ENCODE peak calls at places on chromosome 9, in four cellular contexts. T, B, L and E are unnamed samples.

GRCh38 chr9:134891713-134892112 is 11.1 kb downstream of the FCN2 start:
- DNase-seq in T (no peak), B (no peak), L (no peak), E (no peak)

GRCh38 chr9:134918646-134919045 is 934 bp upstream of the FCN1 start:
- DNase-seq in T (no peak), B (no peak), L (no peak), E (no peak)

GRCh38 chr9:4038182-4038723 is 261.6 kb downstream of the GLIS3 start:
- DNase-seq in T (peak; percentile 53), B (no peak), L (no peak), E (no peak)

GRCh38 chr9:137058651-137059234 is 4.9 kb upstream of the ENTPD2 start:
- DNase-seq in T (no peak), B (no peak), L (no peak), E (no peak)

GRCh38 chr9:1319436-1319835 is 269.3 kb downstream of the DMRT2 start:
- DNase-seq in T (no peak), B (no peak), L (no peak), E (no peak)

GRCh38 chr9:134171316-134172197 is 7.2 kb upstream of the RNU6ATAC start:
- DNase-seq in T (peak; percentile 28), B (no peak), L (no peak), E (no peak)

GRCh38 chr9:77455312-77455927 is 192.7 kb downstream of the GNA14 start:
- DNase-seq in T (no peak), B (peak; percentile 81), L (no peak), E (no peak)

GRCh38 chr9:21873540-21874221 is 71.2 kb downstream of the MTAP start:
- DNase-seq in T (peak; percentile 49), B (peak; percentile 75), L (no peak), E (no peak)

GRCh38 chr9:7320139-7320538 is 479.4 kb downstream of the DMAC1 start:
- DNase-seq in T (peak; percentile 99), B (peak; percentile 88), L (peak; percentile 17), E (no peak)

GRCh38 chr9:110578575-110578895 is 1.0 kb downstream of the SVEP1 start:
- DNase-seq in T (no peak), B (no peak), L (no peak), E (no peak)
- H2BK5ac ChIP-seq in T (peak overlapping the region; percentile 61), B (no peak overlapping the region), L (no peak overlapping the region), E (no peak overlapping the region)

DNA sequence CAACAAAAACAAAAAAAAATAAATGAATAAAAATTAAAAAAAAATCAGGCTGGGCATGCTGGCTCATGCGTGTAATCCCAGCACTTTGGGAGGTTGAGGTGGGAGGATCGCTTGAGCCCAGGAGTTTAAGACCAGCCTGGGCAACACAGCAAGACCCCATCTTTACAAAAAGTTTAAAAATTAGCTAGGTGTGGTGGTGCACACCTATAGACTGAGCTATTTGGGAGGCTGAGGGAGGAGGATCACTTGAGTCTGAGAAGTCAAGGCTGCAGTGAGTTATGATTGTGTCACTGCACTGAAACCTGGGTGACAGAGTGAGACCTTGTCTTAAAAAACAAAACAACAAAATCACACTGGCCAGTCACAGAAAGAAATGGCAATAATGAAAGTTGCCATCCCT is 3.4 kb upstream of the CNTRL start:
- DNase-seq in T (no peak), B (no peak), L (no peak), E (no peak)
- H3K4me3 ChIP-seq in T (peak overlapping the region; percentile 69), B (no peak overlapping the region), L (no peak overlapping the region), E (no peak overlapping the region)

DNA sequence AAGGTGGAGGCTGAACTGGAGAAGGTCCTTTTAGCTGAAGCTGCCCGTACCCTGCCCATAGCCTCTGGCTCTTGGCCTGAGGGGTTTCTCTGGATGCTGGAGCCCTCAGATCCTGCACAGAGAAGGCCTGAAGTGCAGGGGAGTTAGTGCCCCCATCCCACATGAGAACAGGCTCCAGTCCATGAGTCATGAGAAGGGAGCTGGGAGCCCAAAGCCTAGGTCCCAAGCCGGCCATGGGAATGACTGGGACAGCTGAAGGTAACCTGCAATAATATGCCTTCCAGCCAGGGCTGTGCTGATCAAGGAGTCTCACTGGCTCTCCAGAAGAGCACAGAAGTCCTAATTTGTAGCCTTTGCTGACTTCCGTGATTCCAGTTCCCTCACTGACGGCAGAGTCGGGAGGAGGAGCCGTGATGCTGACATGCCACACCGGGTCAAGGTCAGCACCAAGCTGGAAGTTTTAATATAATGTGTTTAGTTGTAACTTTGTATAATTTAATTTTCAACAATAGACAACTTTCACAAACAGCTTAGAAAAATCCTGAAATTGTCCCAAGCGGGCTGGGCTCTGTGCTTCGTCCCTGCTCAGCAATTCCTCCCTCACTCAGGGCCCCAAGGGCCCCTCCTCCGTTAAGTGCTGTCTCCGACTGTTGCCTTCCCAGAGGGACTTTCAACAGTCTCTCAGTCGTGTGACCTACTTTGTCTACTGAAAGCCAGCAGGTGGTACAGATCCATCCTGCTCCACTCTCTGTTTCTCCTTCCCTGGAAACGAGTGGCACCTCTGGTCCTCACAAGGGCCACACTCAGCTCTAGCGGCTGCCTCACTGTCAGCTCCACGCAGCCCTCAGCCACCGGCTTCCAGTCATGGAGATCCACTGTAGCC is 387.8 kb downstream of the GADD45G start:
- DNase-seq in T (no peak), B (peak; percentile 18), L (no peak), E (no peak)
- H2BK5ac ChIP-seq in T (no peak overlapping the region), B (no peak overlapping the region), L (no peak overlapping the region), E (no peak overlapping the region)

DNA sequence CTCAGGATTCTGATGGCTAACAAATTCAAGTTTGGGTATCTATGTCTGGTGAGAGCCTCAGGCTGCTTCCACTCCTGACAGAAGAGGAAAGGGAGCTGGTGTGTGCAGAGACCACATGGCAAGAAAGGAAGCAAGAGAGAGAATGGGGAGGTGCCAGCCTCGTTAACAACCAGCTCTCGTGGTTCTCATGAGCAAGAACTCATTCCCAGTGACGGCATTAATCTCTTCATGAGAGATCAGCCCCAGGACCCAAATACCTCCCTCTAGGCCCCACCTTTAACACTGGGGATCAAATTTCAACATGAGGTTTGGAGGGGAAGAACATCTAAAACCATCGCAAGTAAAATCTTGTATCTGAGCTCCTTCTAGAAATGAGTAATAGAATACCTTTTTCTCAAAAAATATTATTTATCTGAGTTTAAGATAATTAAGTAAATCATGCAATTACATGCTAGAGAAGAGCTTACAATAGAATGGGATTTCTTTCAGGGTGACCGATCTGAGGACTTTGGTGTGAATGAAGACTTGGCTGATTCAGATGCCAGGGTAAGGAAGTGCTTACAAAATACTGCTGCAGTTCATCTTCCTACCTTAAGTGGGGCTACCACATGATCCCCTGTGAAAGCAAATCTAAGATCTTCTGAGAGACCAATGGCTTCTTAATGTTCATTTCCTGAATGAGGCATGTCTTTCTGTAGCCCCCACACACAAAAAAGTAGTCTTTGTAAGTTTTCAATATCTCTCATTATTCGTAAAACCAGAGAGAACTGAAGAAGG is 11.5 kb downstream of the ANXA1 start:
- DNase-seq in T (no peak), B (peak; percentile 59), L (no peak), E (no peak)
- H3K4me3 ChIP-seq in T (no peak overlapping the region), B (no peak overlapping the region), L (no peak overlapping the region), E (no peak overlapping the region)

GRCh38 chr9:132518151-132518550 is 64.3 kb upstream of the BARHL1 start:
- DNase-seq in T (no peak), B (no peak), L (no peak), E (no peak)
- H2BK5ac ChIP-seq in T (no peak overlapping the region), B (no peak overlapping the region), L (no peak overlapping the region), E (no peak overlapping the region)

DNA sequence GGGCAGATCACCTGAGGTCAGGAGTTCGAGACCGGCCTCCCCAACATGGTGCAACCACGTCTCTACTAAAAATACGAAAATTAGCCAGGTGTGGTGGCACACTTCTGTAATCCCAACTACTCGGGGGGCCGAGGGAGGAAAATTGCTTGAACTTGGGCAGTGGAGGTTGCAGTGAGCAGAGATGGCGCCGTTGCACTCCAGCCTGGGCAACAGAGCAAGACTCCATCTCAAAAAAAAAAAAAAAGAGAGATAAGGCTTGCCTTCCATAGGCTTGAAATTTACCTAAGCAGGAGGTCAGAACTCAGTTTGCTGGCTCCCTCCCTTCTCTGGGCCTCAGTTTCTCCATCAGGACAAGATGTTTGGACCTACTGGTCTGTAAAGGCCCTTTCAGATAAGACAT is 1.3 kb downstream of the SPOUT1 start:
- DNase-seq in T (no peak), B (no peak), L (no peak), E (no peak)
- H3K4me3 ChIP-seq in T (no peak overlapping the region), B (no peak overlapping the region), L (no peak overlapping the region), E (no peak overlapping the region)

DNA sequence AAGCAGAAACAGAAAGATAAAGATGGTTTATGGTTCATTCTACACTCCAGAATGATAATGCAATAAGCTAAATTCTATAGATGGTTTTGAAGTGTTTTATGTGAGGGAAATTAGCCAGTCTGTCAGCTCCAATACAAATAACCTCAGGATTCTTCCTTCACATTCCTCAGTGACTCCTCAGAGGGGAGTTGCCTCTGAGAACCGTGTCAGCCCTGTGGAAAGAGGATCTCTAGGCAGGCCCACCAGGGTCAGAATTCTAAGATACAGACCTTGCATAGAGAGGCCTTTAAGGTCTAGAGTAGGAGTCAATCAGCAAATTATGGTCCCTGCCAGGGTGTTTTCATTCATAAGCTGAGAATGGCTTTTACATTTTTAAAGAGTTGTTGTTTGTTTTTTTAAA is 26.6 kb downstream of the RUSC2 start:
- DNase-seq in T (peak; percentile 75), B (peak; percentile 82), L (no peak), E (no peak)
- H2BK5ac ChIP-seq in T (peak overlapping the region; percentile 96), B (no peak overlapping the region), L (no peak overlapping the region), E (no peak overlapping the region)

DNA sequence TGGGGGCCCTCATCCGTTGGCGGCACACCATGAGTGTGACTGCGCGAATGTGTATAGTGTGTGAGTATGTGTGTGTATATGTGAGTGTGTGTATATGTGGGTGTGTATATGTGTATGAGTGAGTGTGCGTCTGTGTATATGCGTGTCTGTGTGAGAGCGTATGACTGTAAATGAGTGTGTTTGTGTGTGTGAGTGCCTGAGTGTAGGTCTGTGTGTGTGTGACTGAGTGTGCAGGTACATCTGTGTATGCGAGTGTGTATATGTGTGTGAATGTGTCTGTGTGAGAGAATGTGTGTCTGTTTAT is 182.3 kb downstream of the GAS1 start:
- DNase-seq in T (no peak), B (no peak), L (no peak), E (no peak)
- H3K4me3 ChIP-seq in T (no peak overlapping the region), B (no peak overlapping the region), L (no peak overlapping the region), E (no peak overlapping the region)

GRCh38 chr9:135948446-135948845 is 12.7 kb downstream of the UBAC1 start:
- DNase-seq in T (no peak), B (no peak), L (no peak), E (no peak)
- H2BK5ac ChIP-seq in T (no peak overlapping the region), B (no peak overlapping the region), L (no peak overlapping the region), E (no peak overlapping the region)

DNA sequence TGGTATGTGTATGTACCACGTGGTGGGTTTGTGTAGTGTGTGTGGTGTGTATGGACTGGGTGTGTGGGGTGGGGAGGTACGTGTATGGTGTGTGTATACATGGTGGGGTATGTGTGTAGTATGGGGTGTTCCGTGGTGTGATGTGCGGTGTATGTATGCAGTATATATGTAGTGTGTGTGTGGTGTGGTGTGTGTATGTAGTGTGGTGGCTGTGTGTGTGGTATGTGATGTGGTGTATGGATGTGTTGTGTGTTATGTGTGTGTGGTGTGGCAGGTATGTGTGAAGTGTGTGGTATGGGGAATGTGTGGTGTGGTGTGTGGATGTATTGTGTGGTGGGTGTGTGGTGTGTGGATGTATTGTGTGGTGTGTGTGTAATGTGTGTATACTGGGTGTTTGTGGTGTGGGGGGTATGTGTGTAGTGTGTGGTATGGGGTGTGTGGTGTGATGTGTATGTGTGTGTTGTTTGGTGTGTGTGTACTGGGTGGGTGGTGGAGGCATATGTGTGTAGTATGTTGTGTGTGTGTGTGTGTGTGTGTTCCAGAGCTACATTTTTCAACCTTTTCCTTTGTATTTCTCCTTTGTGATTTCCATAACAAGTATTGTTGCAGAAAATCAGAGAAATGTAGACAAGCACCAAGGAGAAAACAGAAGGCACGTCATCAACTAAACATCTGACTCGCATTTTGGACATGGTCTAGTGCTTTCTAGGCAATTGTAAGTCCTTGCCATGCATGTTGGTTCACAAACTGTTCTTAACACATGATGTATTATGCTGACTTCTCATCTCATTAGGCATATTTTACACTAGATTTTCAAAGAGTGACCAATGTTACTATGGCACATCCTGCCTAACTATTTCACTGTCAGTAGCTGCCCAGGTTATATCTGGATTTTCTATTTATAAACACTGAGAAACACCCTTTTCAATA is 13.2 kb downstream of the SEMA4D start:
- DNase-seq in T (peak; percentile 24), B (no peak), L (no peak), E (no peak)
- H3K4me3 ChIP-seq in T (no peak overlapping the region), B (no peak overlapping the region), L (no peak overlapping the region), E (no peak overlapping the region)